ENCODE peak calls at places on chromosomes 12 and 14, in four cellular contexts. Z is fibroblast of pulmonary artery, C is RPMI7951, G is dorsolateral prefrontal cortex. H is an unnamed sample.

GRCh38 chr14:103391048-103391447 is 5.8 kb downstream of the MARK3 start:
- DNase-seq in C (peak; percentile 67), Z (peak; percentile 89), G (no peak), H (peak; percentile 85)

GRCh38 chr14:90903101-90903500 is 86.9 kb upstream of the TTC7B start:
- DNase-seq in Z (peak; percentile 73), G (peak; percentile 67), C (peak; percentile 52), H (peak; percentile 79)

GRCh38 chr12:47190271-47190750 is 110.6 kb upstream of the AMIGO2 start:
- DNase-seq in C (peak; percentile 51), G (no peak), Z (peak; percentile 68), H (peak; percentile 53)

GRCh38 chr14:76389841-76390240 is 13.9 kb downstream of the ESRRB start:
- DNase-seq in G (no peak), Z (no peak), C (no peak), H (no peak)

GRCh38 chr12:2082321-2082720 is 29.5 kb downstream of the CACNA1C start:
- DNase-seq in G (peak; percentile 89), Z (no peak), C (no peak), H (no peak)

GRCh38 chr12:30646821-30647220 is 48.8 kb downstream of the IPO8 start:
- DNase-seq in Z (peak; percentile 14), G (no peak), C (no peak), H (peak; percentile 51)

GRCh38 chr14:48584031-48584430 is 908.6 kb upstream of the MDGA2 start:
- DNase-seq in C (peak; percentile 53), Z (peak; percentile 12), G (no peak), H (no peak)

GRCh38 chr12:68521848-68522502 is 88.7 kb upstream of the RAP1B start:
- DNase-seq in C (peak; percentile 1), Z (no peak), G (no peak), H (peak; percentile 36)

GRCh38 chr14:67429651-67430205 is 17.8 kb upstream of the PLEK2 start:
- DNase-seq in Z (no peak), C (no peak), G (no peak), H (no peak)

GRCh38 chr12:116183741-116184141 is 93.8 kb downstream of the MED13L start:
- DNase-seq in Z (peak; percentile 37), C (peak; percentile 7), G (no peak), H (peak; percentile 39)

GRCh38 chr12:99427104-99427503 is 220.4 kb upstream of the GARIN6 start:
- DNase-seq in Z (no peak), C (no peak), G (no peak), H (no peak)

GRCh38 chr12:124463341-124463861 is 104.0 kb downstream of the NCOR2 start:
- DNase-seq in C (no peak), Z (no peak), G (peak; percentile 52), H (no peak)

GRCh38 chr14:94689218-94689984 is 77.2 kb downstream of the SERPINA3 start:
- DNase-seq in C (peak; percentile 11), G (peak; percentile 40), Z (peak; percentile 53), H (peak; percentile 48)

GRCh38 chr12:53219116-53219955 is 12.3 kb upstream of the ITGB7 start:
- DNase-seq in C (peak; percentile 70), Z (peak; percentile 52), G (no peak), H (peak; percentile 63)

GRCh38 chr14:51674294-51675002 is 22.7 kb downstream of the FRMD6 start:
- DNase-seq in C (peak; percentile 50), G (no peak), Z (peak; percentile 68), H (no peak)

GRCh38 chr14:45140661-45141187 is 5.0 kb downstream of the FANCM start:
- DNase-seq in Z (no peak), C (no peak), G (no peak), H (no peak)

GRCh38 chr12:132561784-132562156 is 48.6 kb downstream of the LRCOL1 start:
- DNase-seq in Z (no peak), C (no peak), G (peak; percentile 41), H (no peak)

GRCh38 chr12:94725375-94726168 is 75.2 kb upstream of the TMCC3 start:
- DNase-seq in Z (peak; percentile 75), C (peak; percentile 52), G (no peak), H (peak; percentile 49)

GRCh38 chr14:73759183-73759713 is 45.1 kb upstream of the PNMA1 start:
- DNase-seq in Z (peak; percentile 62), C (peak; percentile 60), G (peak; percentile 56), H (peak; percentile 57)

GRCh38 chr14:23364164-23364571 is 804 bp downstream of the EFS start:
- DNase-seq in G (peak; percentile 44), C (peak; percentile 54), Z (no peak), H (no peak)

GRCh38 chr14:71242237-71242748 is 335.0 kb downstream of the PCNX1 start:
- DNase-seq in C (no peak), Z (peak; percentile 54), G (peak; percentile 3), H (peak; percentile 91)

GRCh38 chr14:21768116-21768874 is 94.7 kb upstream of the OR4E1 start:
- DNase-seq in Z (peak; percentile 22), G (no peak), C (peak; percentile 13), H (no peak)

GRCh38 chr14:49895480-49895879 is 2.6 kb downstream of the ARF6 start:
- DNase-seq in Z (no peak), C (no peak), G (no peak), H (no peak)

GRCh38 chr14:97844042-97844441 is 1046.9 kb downstream of the VRK1 start:
- DNase-seq in G (no peak), Z (no peak), C (no peak), H (no peak)

GRCh38 chr12:52613363-52614030 is 4.9 kb downstream of the KRT73 start:
- DNase-seq in Z (no peak), G (no peak), C (no peak), H (no peak)

GRCh38 chr14:97523936-97524335 is 726.8 kb downstream of the VRK1 start:
- DNase-seq in G (no peak), Z (no peak), C (peak; percentile 76), H (no peak)

GRCh38 chr12:107875772-107876171 is 101.3 kb downstream of the ASCL4 start:
- DNase-seq in G (no peak), Z (no peak), C (no peak), H (no peak)

GRCh38 chr14:105889666-105890473 is 363.5 kb downstream of the TMEM121 start:
- DNase-seq in Z (no peak), G (no peak), C (no peak), H (no peak)

GRCh38 chr12:117468016-117468415 is 106.6 kb upstream of the NOS1 start:
- DNase-seq in Z (no peak), C (no peak), G (peak; percentile 14), H (no peak)

GRCh38 chr12:3216726-3217682 is 139.8 kb downstream of the TSPAN9 start:
- DNase-seq in Z (peak; percentile 86), G (no peak), C (peak; percentile 89), H (peak; percentile 59)

GRCh38 chr14:81219821-81220487 is 805 bp downstream of the GTF2A1 start:
- DNase-seq in G (peak; percentile 28), C (peak; percentile 22), Z (no peak), H (no peak)

GRCh38 chr12:57216014-57216891 is at the start of gene NXPH4:
- DNase-seq in C (no peak), G (no peak), Z (no peak), H (no peak)

GRCh38 chr12:67424784-67425183 is 155.6 kb downstream of the CAND1 start:
- DNase-seq in C (peak; percentile 43), Z (no peak), G (no peak), H (no peak)

GRCh38 chr14:33229269-33229924 is 290.7 kb downstream of the NPAS3 start:
- DNase-seq in C (peak; percentile 36), G (peak; percentile 3), Z (peak; percentile 36), H (no peak)

GRCh38 chr14:76509291-76509690 is 133.4 kb downstream of the ESRRB start:
- DNase-seq in G (no peak), C (no peak), Z (no peak), H (no peak)

GRCh38 chr12:12821975-12822374 is 8.8 kb downstream of the DDX47 start:
- DNase-seq in G (no peak), C (no peak), Z (no peak), H (no peak)

H was measured in fibroblast of the aortic adventitia.